ENCODE peak calls at places on chromosomes 6 and 20, in nine cellular contexts. R is sigmoid colon, S is astrocyte, T is ovary, J is breast epithelium, C is OCI-LY7, Q is transverse colon, Z is tibial artery, U is aorta. H is an unnamed sample. For H3K9me3, the result is how much of the 10 kb centered on the place peaks cover.

GRCh38 chr20:51831891-51832675 is 29.8 kb upstream of the SALL4 start:
- DNase-seq in R (no peak), S (no peak), T (no peak), J (no peak), C (no peak), Q (no peak), Z (no peak), U (no peak), H (no peak)

GRCh38 chr6:149190228-149190831 is 127.2 kb upstream of the TAB2 start:
- DNase-seq in R (no peak), S (peak), T (no peak), J (no peak), C (peak), Q (peak), Z (no peak), U (peak), H (peak)

GRCh38 chr20:17685168-17685567 is 3.1 kb upstream of the RRBP1 start:
- DNase-seq in R (no peak), S (no peak), T (no peak), J (no peak), C (no peak), Q (no peak), Z (no peak), U (no peak), H (no peak)

GRCh38 chr20:20364016-20364746 is 3.7 kb upstream of the INSM1 start:
- DNase-seq in R (no peak), S (no peak), T (no peak), J (no peak), C (no peak), Q (no peak), Z (no peak), U (no peak), H (no peak)

GRCh38 chr20:607476-607875 is 2.6 kb downstream of the TCF15 start:
- DNase-seq in R (no peak), S (no peak), T (no peak), J (no peak), C (no peak), Q (no peak), Z (no peak), U (no peak), H (no peak)

GRCh38 chr6:144007779-144008500 is at the start of gene PLAGL1:
- DNase-seq in R (peak), S (peak), T (peak), J (no peak), C (no peak), Q (peak), Z (peak), U (peak), H (no peak)

GRCh38 chr6:43836507-43836906 is 66.5 kb downstream of the VEGFA start:
- DNase-seq in R (no peak), S (no peak), T (no peak), J (no peak), C (no peak), Q (no peak), Z (no peak), U (no peak), H (no peak)

GRCh38 chr6:107740496-107741190 is 83.5 kb downstream of the SCML4 start:
- DNase-seq in R (no peak), S (no peak), T (no peak), J (no peak), C (peak), Q (peak), Z (no peak), U (no peak), H (no peak)

GRCh38 chr20:60250251-60250650 is 292.0 kb downstream of the CDH26 start:
- DNase-seq in R (no peak), S (no peak), T (no peak), J (no peak), C (no peak), Q (no peak), Z (no peak), U (no peak), H (no peak)

GRCh38 chr20:8094415-8094818 is 37.6 kb upstream of the PLCB1 start:
- DNase-seq in R (peak), S (no peak), T (peak), J (peak), C (no peak), Q (peak), Z (peak), U (peak), H (no peak)

GRCh38 chr6:56204134-56204533 is 43.2 kb downstream of the COL21A1 start:
- DNase-seq in R (no peak), S (no peak), T (no peak), J (no peak), C (no peak), Q (no peak), Z (peak), U (no peak), H (no peak)

GRCh38 chr6:113879186-113880096 is 22.3 kb downstream of the MARCKS start:
- DNase-seq in R (peak), S (peak), T (peak), J (no peak), C (peak), Q (peak), Z (no peak), U (no peak), H (no peak)

GRCh38 chr6:53066059-53066406 is 829 bp downstream of the FBXO9 start:
- DNase-seq in R (peak), S (no peak), T (peak), J (peak), C (peak), Q (peak), Z (peak), U (peak), H (no peak)

GRCh38 chr6:19833947-19834346 is 3.2 kb upstream of the ID4 start:
- DNase-seq in R (no peak), S (no peak), T (no peak), J (no peak), C (no peak), Q (no peak), Z (no peak), U (no peak), H (no peak)

GRCh38 chr6:20455175-20456075 is 53.7 kb downstream of the E2F3 start:
- DNase-seq in R (no peak), S (no peak), T (no peak), J (no peak), C (no peak), Q (peak), Z (no peak), U (no peak), H (no peak)

GRCh38 chr20:7736336-7736735 is 203.9 kb downstream of the HAO1 start:
- DNase-seq in R (no peak), S (peak), T (no peak), J (no peak), C (no peak), Q (no peak), Z (no peak), U (no peak), H (no peak)

GRCh38 chr20:19396466-19397081 is 184.1 kb downstream of the SLC24A3 start:
- DNase-seq in R (no peak), S (no peak), T (no peak), J (no peak), C (no peak), Q (no peak), Z (no peak), U (no peak), H (no peak)

GRCh38 chr20:24662756-24663399 is 193.4 kb downstream of the SYNDIG1 start:
- DNase-seq in R (no peak), S (peak), T (no peak), J (no peak), C (no peak), Q (no peak), Z (no peak), U (no peak), H (no peak)

GRCh38 chr20:17878912-17879602 is 89.5 kb downstream of the SNX5 start:
- DNase-seq in R (peak), S (no peak), T (no peak), J (peak), C (peak), Q (no peak), Z (no peak), U (no peak), H (no peak)

GRCh38 chr6:137416376-137417109 is 77.7 kb downstream of the OLIG3 start:
- DNase-seq in R (no peak), S (peak), T (no peak), J (no peak), C (peak), Q (no peak), Z (no peak), U (no peak), H (no peak)

GRCh38 chr20:37265152-37265551 is 3.5 kb upstream of the GHRH start:
- DNase-seq in R (no peak), S (no peak), T (no peak), J (no peak), C (peak), Q (no peak), Z (no peak), U (no peak), H (no peak)

GRCh38 chr6:137473651-137474050 is 20.5 kb downstream of the OLIG3 start:
- DNase-seq in R (no peak), S (no peak), T (no peak), J (no peak), C (no peak), Q (no peak), Z (no peak), U (no peak), H (no peak)

GRCh38 chr6:131924881-131925474 is 26.2 kb downstream of the CCN2 start:
- DNase-seq in R (no peak), S (peak), T (no peak), J (no peak), C (peak), Q (no peak), Z (no peak), U (no peak), H (no peak)

GRCh38 chr6:33126101-33126714 is 50.4 kb downstream of the HLA-DPB1 start:
- DNase-seq in R (peak), S (no peak), T (peak), J (peak), C (peak), Q (peak), Z (no peak), U (peak), H (peak)

GRCh38 chr6:131949909-131950766 is 1.0 kb downstream of the CCN2 start:
- DNase-seq in R (peak), S (peak), T (peak), J (peak), C (no peak), Q (peak), Z (peak), U (peak), H (no peak)

GRCh38 chr20:56987992-56988391 is 278.4 kb downstream of the BMP7 start:
- DNase-seq in R (no peak), S (no peak), T (no peak), J (no peak), C (no peak), Q (no peak), Z (no peak), U (no peak), H (no peak)

GRCh38 chr20:58550661-58551060 is 35.5 kb upstream of the APCDD1L start:
- DNase-seq in R (peak), S (peak), T (no peak), J (peak), C (no peak), Q (no peak), Z (no peak), U (no peak), H (no peak)

GRCh38 chr6:13795041-13795748 is 19.2 kb downstream of the MCUR1 start:
- DNase-seq in R (peak), S (peak), T (peak), J (peak), C (peak), Q (peak), Z (peak), U (peak), H (peak)

GRCh38 chr6:83488861-83489260 is 23.5 kb upstream of the PRSS35 start:
- DNase-seq in R (no peak), S (no peak), T (no peak), J (no peak), C (no peak), Q (no peak), Z (no peak), U (no peak), H (no peak)

GRCh38 chr20:43731469-43731868 is 4.7 kb upstream of the GTSF1L start:
- DNase-seq in R (no peak), S (peak), T (no peak), J (no peak), C (no peak), Q (no peak), Z (no peak), U (no peak), H (no peak)

GRCh38 chr6:55469829-55470438 is 109.1 kb downstream of the HMGCLL1 start:
- DNase-seq in R (no peak), S (no peak), T (no peak), J (no peak), C (no peak), Q (no peak), Z (no peak), U (no peak), H (no peak)

GRCh38 chr6:29746846-29747687 is 23.8 kb downstream of the HLA-F start:
- DNase-seq in R (no peak), S (no peak), T (no peak), J (no peak), C (no peak), Q (no peak), Z (no peak), U (no peak), H (no peak)

GRCh38 chr6:142887534-142887933 is 57.4 kb downstream of the HIVEP2 start:
- DNase-seq in R (no peak), S (no peak), T (no peak), J (no peak), C (no peak), Q (no peak), Z (no peak), U (no peak), H (no peak)

GRCh38 chr6:69416739-69417138 is 380.1 kb downstream of the LMBRD1 start:
- DNase-seq in R (no peak), S (peak), T (no peak), J (no peak), C (no peak), Q (no peak), Z (no peak), U (no peak), H (no peak)

GRCh38 chr6:31568537-31568961 is 3.5 kb upstream of the LTA start:
- DNase-seq in R (no peak), S (no peak), T (no peak), J (no peak), C (peak), Q (peak), Z (no peak), U (no peak), H (peak)

GRCh38 chr6:7691675-7692452 is 34.0 kb upstream of the BMP6 start:
- DNase-seq in R (no peak), S (peak), T (no peak), J (no peak), C (no peak), Q (peak), Z (no peak), U (no peak), H (no peak)

GRCh38 chr6:4274382-4275082 is 139.2 kb upstream of the ECI2 start:
- DNase-seq in R (no peak), S (peak), T (no peak), J (no peak), C (no peak), Q (no peak), Z (no peak), U (no peak), H (no peak)

GRCh38 chr6:4282926-4283325 is 147.6 kb upstream of the ECI2 start:
- DNase-seq in R (no peak), S (no peak), T (no peak), J (no peak), C (no peak), Q (no peak), Z (no peak), U (no peak), H (no peak)

GRCh38 chr6:4280721-4281120 is 145.3 kb upstream of the ECI2 start:
- DNase-seq in R (no peak), S (peak), T (no peak), J (no peak), C (no peak), Q (no peak), Z (no peak), U (no peak), H (no peak)

GRCh38 chr6:4281341-4282293 is 146.2 kb upstream of the ECI2 start:
- DNase-seq in R (peak), S (peak), T (no peak), J (peak), C (peak), Q (peak), Z (no peak), U (no peak), H (no peak)

GRCh38 chr6:4280031-4280430 is 144.7 kb upstream of the ECI2 start:
- DNase-seq in R (no peak), S (no peak), T (no peak), J (no peak), C (no peak), Q (no peak), Z (no peak), U (no peak), H (no peak)
- H3K27ac ChIP-seq in R (no peak), S (no peak), T (no peak), J (no peak), C (no peak), Q (no peak), Z (no peak), U (no peak), H (no peak)

DNA sequence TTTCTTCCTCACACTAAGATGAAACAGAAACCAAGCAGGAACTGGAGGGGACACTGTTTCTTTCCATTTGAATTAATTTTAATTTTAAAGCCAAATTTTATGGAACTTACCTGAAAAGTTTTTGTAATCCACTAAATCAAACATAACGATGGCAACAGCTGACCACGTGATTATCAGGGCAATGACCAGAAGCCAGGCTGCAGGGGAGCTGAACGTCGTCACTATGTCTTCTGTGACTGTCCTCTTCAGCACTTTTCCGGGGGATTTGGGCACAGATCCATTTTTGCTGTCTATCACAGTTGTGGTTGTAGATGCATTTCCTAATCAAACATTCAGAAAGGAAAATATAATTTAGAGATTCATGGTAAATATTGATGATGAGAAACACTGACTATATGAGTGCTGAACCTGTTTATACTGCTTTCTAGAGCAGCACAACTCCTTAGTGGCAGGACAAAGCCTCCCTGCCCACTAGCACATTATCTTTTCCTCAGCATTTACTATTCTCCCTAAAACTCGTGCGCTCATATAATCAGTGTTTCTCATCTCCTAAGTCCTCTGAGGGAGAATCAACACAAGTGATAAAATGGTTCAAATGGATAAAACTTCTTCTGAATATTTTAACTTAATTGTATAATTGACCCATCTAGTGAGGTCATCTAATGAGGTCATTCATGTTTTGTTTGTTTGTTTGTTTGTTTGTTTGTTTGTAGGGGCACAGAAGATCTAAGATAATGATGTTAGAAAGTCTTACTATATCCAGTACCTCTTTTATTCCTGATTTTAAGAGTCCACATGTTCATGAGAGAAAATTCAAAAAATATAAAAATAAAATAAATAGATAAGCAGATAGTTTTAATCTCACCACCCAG is 65.7 kb downstream of the TRDN start:
- DNase-seq in R (no peak), S (no peak), T (no peak), J (no peak), C (no peak), Q (no peak), Z (no peak), U (no peak), H (no peak)
- H3K4me3 ChIP-seq in R (no peak), S (no peak), T (no peak), J (no peak), C (no peak), Q (no peak), Z (peak), U (no peak), H (no peak)

DNA sequence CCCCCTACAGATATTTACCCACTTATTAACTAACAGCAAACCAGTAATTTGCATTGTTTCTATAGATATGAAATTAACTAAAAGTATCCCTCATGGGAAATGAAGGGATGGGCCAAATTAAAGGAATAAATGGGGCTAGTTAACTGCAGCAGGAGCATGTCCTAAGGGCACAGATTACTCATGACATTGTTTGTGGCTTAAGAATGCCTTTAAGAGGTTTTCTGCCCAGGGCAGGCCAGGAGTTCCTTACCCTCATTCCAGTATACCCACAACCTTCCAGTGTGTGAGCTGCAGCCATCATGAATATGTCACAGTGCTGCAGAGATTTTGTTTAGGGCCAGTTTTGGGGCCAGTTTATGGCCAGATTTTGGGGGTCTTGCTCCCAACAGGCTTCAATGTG is 1101.9 kb downstream of the PRIM2 start:
- DNase-seq in R (no peak), S (no peak), T (no peak), J (no peak), C (no peak), Q (no peak), Z (no peak), U (no peak), H (no peak)
- H3K9me3 ChIP-seq in R (under half), S (under half), T (under half), J (under half), C (under half), Q (under half), Z (under half), U (under half), H (under half)

GRCh38 chr6:138593100-138593877 is 94.0 kb upstream of the NHSL1 start:
- DNase-seq in R (peak), S (peak), T (no peak), J (no peak), C (peak), Q (peak), Z (no peak), U (peak), H (no peak)

GRCh38 chr6:138594749-138595148 is 95.5 kb upstream of the NHSL1 start:
- DNase-seq in R (no peak), S (no peak), T (no peak), J (no peak), C (no peak), Q (no peak), Z (no peak), U (no peak), H (no peak)

GRCh38 chr6:138594042-138594636 is 94.8 kb upstream of the NHSL1 start:
- DNase-seq in R (no peak), S (no peak), T (no peak), J (no peak), C (no peak), Q (no peak), Z (no peak), U (no peak), H (no peak)

GRCh38 chr6:138590796-138591709 is 91.8 kb upstream of the NHSL1 start:
- DNase-seq in R (peak), S (no peak), T (no peak), J (no peak), C (peak), Q (peak), Z (no peak), U (no peak), H (peak)

GRCh38 chr6:138592698-138593097 is 93.4 kb upstream of the NHSL1 start:
- DNase-seq in R (no peak), S (no peak), T (no peak), J (no peak), C (peak), Q (no peak), Z (no peak), U (no peak), H (no peak)
- H3K27ac ChIP-seq in R (peak), S (peak), T (no peak), J (peak), C (no peak), Q (peak), Z (peak), U (no peak), H (no peak)

GRCh38 chr6:115947964-115948541 is 112.6 kb downstream of the FRK start:
- DNase-seq in R (no peak), S (no peak), T (no peak), J (no peak), C (no peak), Q (peak), Z (no peak), U (no peak), H (no peak)

GRCh38 chr6:115945806-115946205 is 114.9 kb downstream of the FRK start:
- DNase-seq in R (no peak), S (no peak), T (no peak), J (no peak), C (no peak), Q (no peak), Z (no peak), U (no peak), H (no peak)

GRCh38 chr6:115945306-115945705 is 115.4 kb downstream of the FRK start:
- DNase-seq in R (no peak), S (peak), T (no peak), J (no peak), C (no peak), Q (no peak), Z (no peak), U (no peak), H (no peak)

GRCh38 chr6:115948751-115949150 is 111.9 kb downstream of the FRK start:
- DNase-seq in R (no peak), S (no peak), T (no peak), J (no peak), C (no peak), Q (no peak), Z (no peak), U (no peak), H (no peak)
- H3K4me3 ChIP-seq in R (no peak), S (no peak), T (no peak), J (no peak), C (no peak), Q (no peak), Z (no peak), U (no peak), H (no peak)

GRCh38 chr6:169868458-169868857 is 117.0 kb downstream of the ERMARD start:
- DNase-seq in R (peak), S (no peak), T (no peak), J (no peak), C (peak), Q (peak), Z (no peak), U (no peak), H (peak)
- H3K9me3 ChIP-seq in R (under half), S (under half), T (under half), J (under half), C (under half), Q (under half), Z (under half), U (under half), H (under half)

H was measured in effector memory CD4-positive, alpha-beta T cell.